ENCODE peak calls at places on chromosomes 12 and 14, in seven cellular contexts. S, H, T, R, L, P and A are unnamed samples.

GRCh38 chr12:95607642-95608041 is 56.4 kb upstream of the USP44 start:
- DNase-seq in T (no peak), H (no peak), P (no peak), R (no peak), L (no peak), S (no peak), A (no peak)

GRCh38 chr14:62694075-62694474 is 351.2 kb downstream of the KCNH5 start:
- DNase-seq in L (no peak), P (no peak), R (no peak), S (peak; percentile 81), T (no peak), H (peak; percentile 99), A (no peak)

GRCh38 chr14:52944267-52944666 is 6.6 kb downstream of the FERMT2 start:
- DNase-seq in P (no peak), R (no peak), T (no peak), H (no peak), L (no peak), S (no peak), A (no peak)

GRCh38 chr12:21940972-21941521 is at the start of gene ABCC9:
- DNase-seq in P (no peak), T (peak; percentile 69), R (peak; percentile 63), H (peak; percentile 33), L (no peak), S (peak; percentile 25), A (peak; percentile 46)

GRCh38 chr12:124767075-124767821 is 96.4 kb downstream of the SCARB1 start:
- DNase-seq in H (peak; percentile 53), T (peak; percentile 88), R (peak; percentile 72), P (peak; percentile 80), S (peak; percentile 72), L (no peak), A (peak; percentile 76)

GRCh38 chr14:51283402-51283825 is 43.4 kb downstream of the TMX1 start:
- DNase-seq in H (peak; percentile 93), L (no peak), P (peak; percentile 44), R (peak; percentile 89), T (no peak), S (peak; percentile 91), A (peak; percentile 60)

GRCh38 chr14:68081489-68081888 is 261.9 kb downstream of the RAD51B start:
- DNase-seq in T (no peak), P (no peak), L (no peak), S (no peak), H (no peak), R (no peak), A (no peak)

GRCh38 chr14:102474934-102475333 is 34.6 kb downstream of the ANKRD9 start:
- DNase-seq in S (peak; percentile 13), T (no peak), P (no peak), H (peak; percentile 80), R (no peak), L (no peak), A (no peak)

DNA sequence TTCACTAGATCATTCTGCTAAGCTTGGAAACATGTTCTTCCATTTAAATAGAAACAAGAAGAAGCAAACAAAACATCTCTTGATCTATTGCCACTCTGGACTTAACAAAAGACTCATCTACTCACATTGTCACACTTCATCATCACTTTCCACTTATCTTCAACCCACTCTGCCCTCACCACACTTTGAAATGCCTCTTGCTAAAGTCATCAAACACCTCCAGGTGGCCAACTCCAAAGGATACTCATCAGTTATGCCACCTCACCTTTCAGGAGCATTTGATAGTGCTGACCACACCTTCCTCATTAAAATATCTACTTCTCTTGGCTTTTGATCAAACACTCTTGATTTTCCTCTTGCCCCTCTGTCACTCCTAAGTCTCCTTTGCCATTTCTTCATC is 7.2 kb downstream of the EFCAB11 start:
- DNase-seq in R (peak; percentile 36), T (no peak), S (no peak), P (no peak), H (no peak), L (no peak), A (no peak)
- H3K4ac ChIP-seq in R (no peak overlapping the region), T (no peak overlapping the region), S (no peak overlapping the region), P (no peak overlapping the region), H (no peak overlapping the region), L (no peak overlapping the region), A (no peak overlapping the region)

GRCh38 chr12:26092706-26093105 is 32.1 kb downstream of the BHLHE41 start:
- DNase-seq in S (peak; percentile 46), L (no peak), P (no peak), H (peak; percentile 46), R (no peak), T (no peak), A (no peak)
- H3K4ac ChIP-seq in S (no peak overlapping the region), L (no peak overlapping the region), P (no peak overlapping the region), H (no peak overlapping the region), R (no peak overlapping the region), T (no peak overlapping the region), A (no peak overlapping the region)

DNA sequence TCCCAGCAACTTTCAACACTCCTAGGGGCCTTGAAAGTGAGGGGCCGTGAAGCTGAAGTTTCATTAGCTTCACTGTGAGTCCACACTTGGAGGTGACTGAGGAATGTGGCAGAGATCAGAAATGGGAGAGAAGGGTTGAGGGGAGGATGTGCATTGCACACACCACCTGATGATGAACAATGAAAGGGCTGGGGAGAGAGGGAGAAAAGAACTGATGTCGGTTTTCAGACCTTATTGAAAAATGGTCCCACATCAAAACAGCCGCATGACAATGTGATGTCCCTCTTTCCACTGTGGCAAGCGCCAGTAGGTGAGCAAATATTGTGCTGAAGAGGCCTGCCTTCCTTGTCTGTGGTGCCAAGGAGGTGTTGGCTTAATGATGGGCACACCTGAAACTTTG is 32.3 kb upstream of the ATP23 start:
- DNase-seq in L (no peak), R (no peak), T (no peak), H (no peak), S (no peak), P (no peak), A (no peak)
- H3K4ac ChIP-seq in L (no peak overlapping the region), R (no peak overlapping the region), T (no peak overlapping the region), H (no peak overlapping the region), S (no peak overlapping the region), P (no peak overlapping the region), A (no peak overlapping the region)

DNA sequence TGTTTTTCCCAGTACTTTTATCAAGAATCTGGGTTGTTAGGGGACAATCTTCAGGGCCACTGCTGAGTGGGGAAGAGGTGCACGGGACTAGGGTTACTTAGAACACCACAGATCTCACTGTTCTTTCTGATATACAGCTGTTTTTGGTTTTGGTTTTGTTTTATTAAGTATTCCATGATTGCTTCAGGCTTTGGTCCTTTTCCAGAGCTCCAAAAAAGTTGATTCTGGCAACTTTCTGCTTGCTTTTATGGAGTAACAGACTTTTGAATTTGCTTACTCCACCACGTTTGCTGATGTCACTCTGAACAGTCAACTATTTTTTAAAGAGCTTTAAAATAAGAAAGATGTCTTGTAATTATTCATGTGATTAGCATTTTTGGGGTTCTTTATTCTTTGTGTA is 368.1 kb upstream of the FOXG1 start:
- DNase-seq in L (no peak), R (no peak), H (no peak), P (no peak), S (no peak), T (no peak), A (no peak)
- H3K4ac ChIP-seq in L (no peak overlapping the region), R (no peak overlapping the region), H (no peak overlapping the region), P (no peak overlapping the region), S (no peak overlapping the region), T (no peak overlapping the region), A (no peak overlapping the region)

GRCh38 chr12:52714887-52715281 is 11.6 kb upstream of the KRT77 start:
- DNase-seq in R (no peak), S (no peak), H (no peak), P (no peak), T (no peak), L (no peak), A (no peak)

GRCh38 chr12:52710744-52711143 is 7.4 kb upstream of the KRT77 start:
- DNase-seq in R (no peak), H (no peak), L (no peak), P (no peak), S (no peak), T (no peak), A (no peak)

GRCh38 chr12:52713960-52714886 is 10.9 kb upstream of the KRT77 start:
- DNase-seq in R (peak; percentile 41), T (peak; percentile 75), P (no peak), S (no peak), H (no peak), L (no peak), A (peak; percentile 51)

GRCh38 chr12:52716061-52716460 is 12.7 kb upstream of the KRT77 start:
- DNase-seq in L (no peak), P (no peak), T (no peak), R (no peak), S (no peak), H (no peak), A (no peak)

GRCh38 chr12:52715416-52715815 is 12.1 kb upstream of the KRT77 start:
- DNase-seq in T (peak; percentile 88), L (no peak), R (peak; percentile 51), H (no peak), S (no peak), P (peak; percentile 47), A (no peak)
- H3K4ac ChIP-seq in T (no peak overlapping the region), L (no peak overlapping the region), R (no peak overlapping the region), H (no peak overlapping the region), S (no peak overlapping the region), P (no peak overlapping the region), A (no peak overlapping the region)

GRCh38 chr12:38110026-38110699 is 206.4 kb upstream of the ALG10B start:
- DNase-seq in H (no peak), R (no peak), S (no peak), T (no peak), P (no peak), L (no peak), A (no peak)

GRCh38 chr12:38116968-38117367 is 199.6 kb upstream of the ALG10B start:
- DNase-seq in R (no peak), T (no peak), S (no peak), L (no peak), H (no peak), P (no peak), A (no peak)

GRCh38 chr12:38118632-38119031 is 197.9 kb upstream of the ALG10B start:
- DNase-seq in H (no peak), L (no peak), S (no peak), R (no peak), P (no peak), T (no peak), A (no peak)

DNA sequence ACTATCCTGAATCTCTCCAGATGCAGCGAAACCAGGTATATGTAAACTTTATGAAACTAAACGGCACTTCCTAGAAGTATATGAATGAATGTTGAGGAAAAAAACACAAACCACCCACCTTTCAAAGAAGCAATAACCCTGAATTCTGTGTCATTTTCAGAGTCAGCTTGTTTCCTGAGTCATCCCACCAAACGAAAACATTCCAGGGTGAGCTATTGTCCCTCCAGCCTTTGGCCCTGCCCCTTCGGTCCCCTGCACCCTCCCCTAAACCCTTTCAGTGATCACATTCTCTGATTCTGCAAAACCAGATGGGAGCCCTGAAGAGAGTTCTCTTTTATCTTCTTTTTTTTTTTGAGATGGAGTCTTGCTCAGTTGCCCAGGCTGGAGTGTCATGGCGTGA is 202.6 kb upstream of the ALG10B start:
- DNase-seq in H (no peak), R (no peak), L (no peak), P (no peak), S (no peak), T (no peak), A (no peak)
- H3K4ac ChIP-seq in H (no peak overlapping the region), R (no peak overlapping the region), L (no peak overlapping the region), P (no peak overlapping the region), S (no peak overlapping the region), T (no peak overlapping the region), A (no peak overlapping the region)